ENCODE peak calls at places on chromosomes 7 and 10, in five cellular contexts. One of them, this sample, is unnamed.

GRCh38 chr10:103969436-103969835 is 2.5 kb downstream of the SLK start:
- DNase-seq in H1: no peak
- DNase-seq in HepG2: no peak
- DNase-seq in SK-N-SH: no peak
- DNase-seq in GM12878: no peak
- DNase-seq in this sample: peak; percentile 5

GRCh38 chr7:85186521-85187241 is at the start of gene SEMA3D:
- DNase-seq in SK-N-SH: peak; percentile 93
- DNase-seq in HepG2: peak; percentile 12
- DNase-seq in H1: peak; percentile 63
- DNase-seq in GM12878: no peak
- DNase-seq in this sample: peak; percentile 7

GRCh38 chr10:42877496-42878030 is 95.0 kb downstream of the BMS1 start:
- DNase-seq in SK-N-SH: no peak
- DNase-seq in GM12878: no peak
- DNase-seq in H1: no peak
- DNase-seq in HepG2: no peak
- DNase-seq in this sample: no peak

GRCh38 chr7:131010714-131011436 is 276.9 kb upstream of the KLF14 start:
- DNase-seq in GM12878: no peak
- DNase-seq in SK-N-SH: no peak
- DNase-seq in HepG2: no peak
- DNase-seq in H1: no peak
- DNase-seq in this sample: no peak

GRCh38 chr10:129954916-129955315 is 9.2 kb downstream of the EBF3 start:
- DNase-seq in GM12878: no peak
- DNase-seq in SK-N-SH: no peak
- DNase-seq in HepG2: no peak
- DNase-seq in H1: no peak
- DNase-seq in this sample: no peak

GRCh38 chr10:48605264-48605615 is 367 bp upstream of the ARHGAP22 start:
- DNase-seq in SK-N-SH: no peak
- DNase-seq in GM12878: no peak
- DNase-seq in HepG2: no peak
- DNase-seq in H1: no peak
- DNase-seq in this sample: no peak

GRCh38 chr7:50303894-50304157 is 690 bp upstream of the IKZF1 start:
- DNase-seq in GM12878: no peak
- DNase-seq in SK-N-SH: peak; percentile 65
- DNase-seq in H1: no peak
- DNase-seq in HepG2: no peak
- DNase-seq in this sample: peak; percentile 65

GRCh38 chr7:113159746-113160339 is 41.5 kb upstream of the SMIM30 start:
- DNase-seq in HepG2: peak; percentile 30
- DNase-seq in GM12878: no peak
- DNase-seq in SK-N-SH: peak; percentile 63
- DNase-seq in H1: peak; percentile 31
- DNase-seq in this sample: peak; percentile 57

GRCh38 chr10:31708513-31708912 is 220.1 kb downstream of the ARHGAP12 start:
- DNase-seq in GM12878: no peak
- DNase-seq in SK-N-SH: no peak
- DNase-seq in HepG2: no peak
- DNase-seq in H1: no peak
- DNase-seq in this sample: no peak

GRCh38 chr7:155052982-155053381 is 17.1 kb upstream of the HTR5A start:
- DNase-seq in HepG2: no peak
- DNase-seq in SK-N-SH: no peak
- DNase-seq in H1: no peak
- DNase-seq in GM12878: no peak
- DNase-seq in this sample: no peak

GRCh38 chr10:16853201-16853600 is 36.0 kb upstream of the RSU1 start:
- DNase-seq in HepG2: peak; percentile 10
- DNase-seq in H1: no peak
- DNase-seq in SK-N-SH: peak; percentile 38
- DNase-seq in GM12878: no peak
- DNase-seq in this sample: no peak

GRCh38 chr7:45101748-45102147 is 9.7 kb downstream of the TBRG4 start:
- DNase-seq in GM12878: no peak
- DNase-seq in HepG2: no peak
- DNase-seq in SK-N-SH: no peak
- DNase-seq in H1: no peak
- DNase-seq in this sample: no peak

GRCh38 chr7:45102785-45103712 is 8.4 kb downstream of the TBRG4 start:
- DNase-seq in H1: no peak
- DNase-seq in GM12878: no peak
- DNase-seq in HepG2: no peak
- DNase-seq in SK-N-SH: no peak
- DNase-seq in this sample: no peak

GRCh38 chr7:45104844-45105587 is 6.5 kb downstream of the TBRG4 start:
- DNase-seq in SK-N-SH: peak; percentile 23
- DNase-seq in GM12878: no peak
- DNase-seq in H1: no peak
- DNase-seq in HepG2: no peak
- DNase-seq in this sample: no peak

GRCh38 chr7:45105588-45106188 is 5.8 kb downstream of the TBRG4 start:
- DNase-seq in SK-N-SH: no peak
- DNase-seq in H1: no peak
- DNase-seq in GM12878: no peak
- DNase-seq in HepG2: no peak
- DNase-seq in this sample: no peak

GRCh38 chr7:45103958-45104843 is 7.3 kb downstream of the TBRG4 start:
- DNase-seq in H1: no peak
- DNase-seq in SK-N-SH: no peak
- DNase-seq in HepG2: no peak
- DNase-seq in GM12878: no peak
- DNase-seq in this sample: no peak
- TF ChIP-seq GABPA in H1: no peak
- TF ChIP-seq GABPA in SK-N-SH: no peak
- TF ChIP-seq GABPA in HepG2: no peak
- TF ChIP-seq GABPA in GM12878: no peak
- TF ChIP-seq GABPA in this sample: no peak

DNA sequence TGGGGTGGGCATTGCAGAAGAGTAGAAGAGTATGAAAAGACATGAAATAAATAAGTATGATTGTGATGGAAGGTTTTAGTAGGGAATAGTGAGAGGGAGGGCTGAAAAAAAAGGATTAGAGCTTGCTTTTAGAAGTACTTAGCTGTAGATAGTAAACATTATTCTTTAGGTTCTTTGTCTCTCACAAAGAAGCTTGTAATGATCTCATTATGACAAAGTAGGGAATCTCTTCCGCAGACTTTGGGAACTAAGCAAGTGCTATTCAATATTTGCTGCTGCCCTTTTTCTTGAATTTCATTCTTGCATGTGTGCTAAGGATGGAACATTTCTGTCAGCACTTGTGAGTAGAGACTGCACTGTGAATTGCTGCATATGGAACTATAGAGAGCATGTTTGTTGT is 173.3 kb downstream of the ST7 start:
- DNase-seq in GM12878: no peak
- DNase-seq in HepG2: no peak
- DNase-seq in SK-N-SH: no peak
- DNase-seq in H1: no peak
- DNase-seq in this sample: no peak
- TF ChIP-seq TAF1 in GM12878: no peak
- TF ChIP-seq TAF1 in HepG2: no peak
- TF ChIP-seq TAF1 in SK-N-SH: no peak
- TF ChIP-seq TAF1 in H1: no peak
- TF ChIP-seq TAF1 in this sample: no peak

GRCh38 chr7:22443370-22444180 is 56.4 kb downstream of the STEAP1B start:
- DNase-seq in H1: no peak
- DNase-seq in SK-N-SH: no peak
- DNase-seq in GM12878: no peak
- DNase-seq in HepG2: peak; percentile 95
- DNase-seq in this sample: peak; percentile 42

GRCh38 chr7:22447008-22447407 is 53.0 kb downstream of the STEAP1B start:
- DNase-seq in GM12878: no peak
- DNase-seq in HepG2: no peak
- DNase-seq in SK-N-SH: no peak
- DNase-seq in H1: no peak
- DNase-seq in this sample: no peak

GRCh38 chr7:22445871-22446270 is 54.1 kb downstream of the STEAP1B start:
- DNase-seq in HepG2: no peak
- DNase-seq in SK-N-SH: no peak
- DNase-seq in H1: no peak
- DNase-seq in GM12878: no peak
- DNase-seq in this sample: no peak

GRCh38 chr7:22444181-22444966 is 55.6 kb downstream of the STEAP1B start:
- DNase-seq in HepG2: peak; percentile 95
- DNase-seq in SK-N-SH: no peak
- DNase-seq in GM12878: no peak
- DNase-seq in H1: no peak
- DNase-seq in this sample: no peak

GRCh38 chr7:22445140-22445722 is 54.8 kb downstream of the STEAP1B start:
- DNase-seq in GM12878: no peak
- DNase-seq in SK-N-SH: no peak
- DNase-seq in H1: no peak
- DNase-seq in HepG2: no peak
- DNase-seq in this sample: no peak
- TF ChIP-seq GABPA in GM12878: no peak
- TF ChIP-seq GABPA in SK-N-SH: no peak
- TF ChIP-seq GABPA in H1: no peak
- TF ChIP-seq GABPA in HepG2: no peak
- TF ChIP-seq GABPA in this sample: no peak

DNA sequence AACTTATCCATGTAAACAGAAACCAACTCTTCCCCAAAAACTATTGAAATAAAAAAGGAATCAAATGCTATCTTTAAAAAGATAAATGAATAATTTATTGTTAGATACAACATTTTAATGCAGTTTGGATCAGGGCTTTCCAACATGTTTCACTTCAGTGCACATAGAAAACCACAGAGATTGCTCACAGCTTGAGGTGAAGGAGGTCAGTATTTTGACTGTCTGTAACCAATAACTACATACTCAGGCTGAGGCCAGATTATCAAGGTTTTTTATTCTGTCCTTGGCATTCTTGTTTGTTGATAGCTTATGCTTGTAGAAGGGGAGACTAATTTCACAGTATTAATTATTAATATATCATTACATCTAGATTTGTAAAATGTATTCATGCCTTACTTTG is 195.5 kb downstream of the PRKG1 start:
- DNase-seq in SK-N-SH: no peak
- DNase-seq in H1: no peak
- DNase-seq in HepG2: no peak
- DNase-seq in GM12878: no peak
- DNase-seq in this sample: no peak
- TF ChIP-seq TAF1 in SK-N-SH: no peak
- TF ChIP-seq TAF1 in H1: no peak
- TF ChIP-seq TAF1 in HepG2: no peak
- TF ChIP-seq TAF1 in GM12878: no peak
- TF ChIP-seq TAF1 in this sample: no peak

DNA sequence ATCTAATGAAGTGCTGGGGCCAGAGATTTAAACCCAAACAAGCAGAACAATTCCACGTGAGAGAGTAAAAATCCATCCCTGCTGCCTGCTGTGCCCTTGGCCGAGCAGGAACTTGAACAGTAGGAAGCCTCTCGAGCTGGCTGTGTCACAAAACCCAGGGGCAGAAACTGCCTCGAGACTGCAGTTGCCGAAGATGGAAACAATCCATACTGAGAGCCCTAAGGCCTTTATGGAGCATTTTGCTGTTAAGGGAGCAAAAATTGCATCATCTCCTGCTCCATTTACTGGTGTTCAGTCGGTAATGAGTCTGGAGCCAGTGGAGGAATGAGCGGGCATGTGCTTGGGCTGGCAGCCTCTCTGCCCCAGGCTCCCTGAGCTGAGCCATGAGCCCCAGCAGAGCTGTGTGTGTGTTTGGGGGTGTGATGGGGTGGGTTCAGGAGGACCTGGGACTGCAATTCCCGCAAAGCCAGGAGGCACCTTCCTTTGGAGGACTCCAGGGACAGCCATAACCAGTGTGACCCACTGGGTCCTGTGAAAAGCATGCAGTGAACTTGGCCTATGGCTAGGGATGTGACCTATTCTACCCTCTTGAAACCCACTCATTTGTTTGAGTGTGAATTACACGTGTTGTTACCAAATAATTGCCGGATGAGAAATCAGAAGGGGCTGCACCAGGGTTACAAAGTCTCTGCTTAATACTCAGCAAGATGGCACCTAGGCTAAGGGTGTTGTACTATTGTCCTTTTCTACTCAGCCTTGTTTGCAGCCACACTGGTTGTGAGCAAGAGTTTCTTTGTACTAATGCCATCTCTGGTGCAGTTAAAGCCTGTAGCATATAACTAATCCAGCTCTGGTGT is 58.4 kb downstream of the CDHR3 start:
- DNase-seq in H1: no peak
- DNase-seq in GM12878: no peak
- DNase-seq in SK-N-SH: peak; percentile 41
- DNase-seq in HepG2: no peak
- DNase-seq in this sample: no peak
- TF ChIP-seq GABPA in H1: no peak
- TF ChIP-seq GABPA in GM12878: no peak
- TF ChIP-seq GABPA in SK-N-SH: no peak
- TF ChIP-seq GABPA in HepG2: no peak
- TF ChIP-seq GABPA in this sample: no peak

GRCh38 chr7:41691286-41691966 is 11.5 kb downstream of the INHBA start:
- DNase-seq in H1: no peak
- DNase-seq in SK-N-SH: no peak
- DNase-seq in GM12878: no peak
- DNase-seq in HepG2: no peak
- DNase-seq in this sample: no peak

GRCh38 chr7:41689815-41690214 is 13.1 kb downstream of the INHBA start:
- DNase-seq in GM12878: no peak
- DNase-seq in HepG2: no peak
- DNase-seq in H1: no peak
- DNase-seq in SK-N-SH: no peak
- DNase-seq in this sample: no peak

GRCh38 chr7:41688012-41688625 is 14.8 kb downstream of the INHBA start:
- DNase-seq in GM12878: no peak
- DNase-seq in HepG2: no peak
- DNase-seq in H1: no peak
- DNase-seq in SK-N-SH: no peak
- DNase-seq in this sample: no peak

GRCh38 chr7:41685684-41686083 is 17.2 kb downstream of the INHBA start:
- DNase-seq in SK-N-SH: no peak
- DNase-seq in H1: no peak
- DNase-seq in GM12878: no peak
- DNase-seq in HepG2: no peak
- DNase-seq in this sample: no peak
- TF ChIP-seq TAF1 in SK-N-SH: no peak
- TF ChIP-seq TAF1 in H1: no peak
- TF ChIP-seq TAF1 in GM12878: no peak
- TF ChIP-seq TAF1 in HepG2: no peak
- TF ChIP-seq TAF1 in this sample: no peak